ENCODE peak calls at places on chromosomes 5 and 9, in four cellular contexts. One of them, this sample, is unnamed.

GRCh38 chr9:116166713-116167112 is 13.1 kb downstream of the PAPPA start:
- DNase-seq in GM12878: no peak
- DNase-seq in HCT116: no peak
- DNase-seq in NT2/D1: no peak
- DNase-seq in this sample: no peak

GRCh38 chr5:83331842-83332241 is 139.7 kb upstream of the VCAN start:
- DNase-seq in GM12878: no peak
- DNase-seq in NT2/D1: no peak
- DNase-seq in HCT116: no peak
- DNase-seq in this sample: no peak

GRCh38 chr5:15570491-15570890 is 70.5 kb downstream of the FBXL7 start:
- DNase-seq in HCT116: no peak
- DNase-seq in NT2/D1: no peak
- DNase-seq in GM12878: no peak
- DNase-seq in this sample: no peak

GRCh38 chr9:121901616-121902015 is 191.5 kb downstream of the TTLL11 start:
- DNase-seq in NT2/D1: no peak
- DNase-seq in HCT116: no peak
- DNase-seq in GM12878: no peak
- DNase-seq in this sample: no peak

GRCh38 chr9:71781391-71781790 is 13.1 kb upstream of the CEMIP2 start:
- DNase-seq in HCT116: no peak
- DNase-seq in NT2/D1: no peak
- DNase-seq in GM12878: no peak
- DNase-seq in this sample: no peak

GRCh38 chr9:15786616-15787015 is 233.8 kb downstream of the CCDC171 start:
- DNase-seq in NT2/D1: no peak
- DNase-seq in HCT116: no peak
- DNase-seq in GM12878: no peak
- DNase-seq in this sample: no peak

GRCh38 chr5:7842531-7842930 is 8.4 kb downstream of the CFAP90 start:
- DNase-seq in NT2/D1: no peak
- DNase-seq in HCT116: no peak
- DNase-seq in GM12878: no peak
- DNase-seq in this sample: no peak

GRCh38 chr5:51378061-51378409 is 5.2 kb upstream of the ISL1 start:
- DNase-seq in HCT116: no peak
- DNase-seq in GM12878: no peak
- DNase-seq in NT2/D1: no peak
- DNase-seq in this sample: no peak

GRCh38 chr9:36813149-36813548 is 220.9 kb downstream of the PAX5 start:
- DNase-seq in NT2/D1: no peak
- DNase-seq in HCT116: no peak
- DNase-seq in GM12878: no peak
- DNase-seq in this sample: no peak

GRCh38 chr5:136909906-136910305 is 544.6 kb upstream of the TRPC7 start:
- DNase-seq in GM12878: no peak
- DNase-seq in NT2/D1: no peak
- DNase-seq in HCT116: no peak
- DNase-seq in this sample: no peak

GRCh38 chr9:6897831-6898230 is 140.1 kb downstream of the KDM4C start:
- DNase-seq in HCT116: no peak
- DNase-seq in GM12878: no peak
- DNase-seq in NT2/D1: no peak
- DNase-seq in this sample: no peak

GRCh38 chr9:125405938-125406811 is 144.5 kb downstream of the GAPVD1 start:
- DNase-seq in NT2/D1: no peak
- DNase-seq in HCT116: no peak
- DNase-seq in GM12878: no peak
- DNase-seq in this sample: peak

GRCh38 chr9:135992486-135993408 is 31.6 kb upstream of the UBAC1 start:
- DNase-seq in HCT116: no peak
- DNase-seq in NT2/D1: peak
- DNase-seq in GM12878: no peak
- DNase-seq in this sample: peak

GRCh38 chr5:89930591-89931383 is 478.8 kb downstream of the CETN3 start:
- DNase-seq in GM12878: peak
- DNase-seq in HCT116: peak
- DNase-seq in NT2/D1: no peak
- DNase-seq in this sample: no peak

GRCh38 chr9:87667164-87667738 is 58.7 kb upstream of the CTSL start:
- DNase-seq in HCT116: peak
- DNase-seq in GM12878: no peak
- DNase-seq in NT2/D1: peak
- DNase-seq in this sample: peak

GRCh38 chr5:92634883-92635282 is 946.1 kb downstream of the NR2F1-AS1 start:
- DNase-seq in GM12878: no peak
- DNase-seq in HCT116: no peak
- DNase-seq in NT2/D1: no peak
- DNase-seq in this sample: no peak

GRCh38 chr9:20408513-20408912 is 213.8 kb downstream of the MLLT3 start:
- DNase-seq in NT2/D1: no peak
- DNase-seq in GM12878: no peak
- DNase-seq in HCT116: no peak
- DNase-seq in this sample: no peak

GRCh38 chr9:133485531-133486260 is 6.8 kb upstream of the SLC2A6 start:
- DNase-seq in HCT116: no peak
- DNase-seq in NT2/D1: no peak
- DNase-seq in GM12878: no peak
- DNase-seq in this sample: no peak

GRCh38 chr5:107594253-107595045 is 76.3 kb downstream of the EFNA5 start:
- DNase-seq in GM12878: no peak
- DNase-seq in HCT116: no peak
- DNase-seq in NT2/D1: no peak
- DNase-seq in this sample: no peak

GRCh38 chr9:133579601-133580415 is 29.4 kb downstream of the FAM163B start:
- DNase-seq in GM12878: no peak
- DNase-seq in HCT116: no peak
- DNase-seq in NT2/D1: no peak
- DNase-seq in this sample: no peak

DNA sequence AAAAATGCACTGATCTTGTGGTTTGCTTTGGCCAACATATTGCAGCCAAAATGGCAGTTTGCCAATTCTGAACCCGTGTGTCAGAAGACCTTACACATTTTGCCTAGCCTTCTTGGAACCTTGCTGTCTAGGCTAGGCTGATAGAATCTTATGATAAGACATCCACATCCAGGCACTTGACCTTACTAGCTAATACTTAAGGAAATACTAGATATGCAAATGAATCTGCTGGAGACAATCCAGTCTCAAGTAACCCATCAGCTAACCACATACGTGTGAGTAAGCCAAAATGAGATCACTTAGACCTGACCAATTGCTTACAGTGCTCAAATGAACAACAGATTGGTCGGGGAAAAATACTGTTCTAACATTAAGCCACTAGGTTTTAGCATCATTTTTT is 1504.6 kb upstream of the CDH9 start:
- DNase-seq in NT2/D1: no peak
- DNase-seq in GM12878: no peak
- DNase-seq in HCT116: no peak
- DNase-seq in this sample: no peak
- TF ChIP-seq ZNF274 in NT2/D1: no peak
- TF ChIP-seq ZNF274 in GM12878: no peak
- TF ChIP-seq ZNF274 in HCT116: no peak
- TF ChIP-seq ZNF274 in this sample: no peak

GRCh38 chr5:123717139-123717538 is 205.2 kb downstream of the CSNK1G3 start:
- DNase-seq in NT2/D1: no peak
- DNase-seq in HCT116: no peak
- DNase-seq in GM12878: no peak
- DNase-seq in this sample: no peak
- TF ChIP-seq ZNF274 in NT2/D1: no peak
- TF ChIP-seq ZNF274 in HCT116: no peak
- TF ChIP-seq ZNF274 in GM12878: no peak
- TF ChIP-seq ZNF274 in this sample: no peak

DNA sequence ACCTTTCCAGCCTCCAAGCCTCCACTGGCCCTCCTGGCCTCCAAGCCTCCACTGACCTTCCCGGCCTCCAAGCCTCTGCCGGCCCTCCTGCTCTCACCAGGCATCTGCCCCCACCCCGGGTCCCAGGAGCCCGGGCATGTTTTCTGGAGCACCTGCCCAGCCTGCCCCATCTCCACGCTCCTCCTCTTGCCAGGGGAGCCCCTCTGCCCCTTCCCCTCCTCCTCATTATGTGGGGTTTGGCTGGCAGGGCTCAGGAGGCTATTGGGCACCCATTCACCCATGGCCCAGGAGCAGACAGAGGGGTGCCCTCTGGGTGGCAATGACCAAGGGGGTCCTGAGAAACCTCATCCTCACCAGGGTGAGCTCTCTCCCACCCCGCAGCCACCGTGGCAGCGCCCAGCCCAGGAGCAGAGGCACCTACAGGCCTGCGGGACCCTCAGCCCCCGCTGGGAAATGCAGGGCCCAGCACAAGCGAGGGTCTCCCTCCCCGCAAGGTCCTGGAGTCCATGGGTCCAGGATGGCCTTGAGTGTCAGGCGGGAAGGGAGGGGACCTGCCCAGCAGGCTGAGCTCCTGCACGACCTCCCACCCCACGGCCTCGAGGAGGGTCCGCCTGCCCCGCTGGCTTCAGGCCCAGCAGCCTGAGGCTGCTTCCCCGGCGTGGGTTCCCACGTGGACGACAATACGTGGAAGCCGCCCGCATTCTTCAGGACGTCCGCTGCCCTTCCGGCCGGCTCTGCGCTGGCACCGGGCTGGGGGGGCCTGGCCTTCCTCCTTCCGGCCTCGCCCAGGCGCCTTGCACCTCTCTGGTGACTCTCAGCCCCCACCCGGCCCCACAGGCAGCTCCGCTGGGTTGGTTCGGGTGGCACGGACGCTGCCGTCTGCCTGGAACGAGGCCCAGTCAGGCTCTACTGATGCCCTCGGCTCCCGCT is 51.4 kb upstream of the NRARP start:
- DNase-seq in HCT116: no peak
- DNase-seq in GM12878: no peak
- DNase-seq in NT2/D1: no peak
- DNase-seq in this sample: no peak
- TF ChIP-seq ZNF274 in HCT116: no peak
- TF ChIP-seq ZNF274 in GM12878: no peak
- TF ChIP-seq ZNF274 in NT2/D1: no peak
- TF ChIP-seq ZNF274 in this sample: no peak

DNA sequence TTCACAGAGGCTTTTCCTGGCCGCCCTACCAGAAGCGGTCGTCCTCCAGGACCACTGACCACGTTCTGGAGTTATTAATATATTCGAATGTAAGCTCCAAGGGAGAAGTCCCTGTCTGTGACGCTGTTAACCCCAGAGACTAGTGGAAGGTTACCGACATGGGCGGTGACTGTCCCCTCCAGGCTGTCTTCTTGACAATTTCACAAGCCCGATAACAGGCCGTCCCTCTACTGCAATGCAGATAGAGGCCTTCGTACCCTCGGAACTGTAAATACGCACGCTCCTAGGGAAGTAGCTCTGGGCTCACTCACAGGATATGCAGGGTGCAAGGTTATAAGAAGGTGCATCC is 644 bp upstream of the RFK start:
- DNase-seq in NT2/D1: peak
- DNase-seq in GM12878: peak
- DNase-seq in HCT116: peak
- DNase-seq in this sample: peak
- TF ChIP-seq ZNF274 in NT2/D1: no peak
- TF ChIP-seq ZNF274 in GM12878: no peak
- TF ChIP-seq ZNF274 in HCT116: no peak
- TF ChIP-seq ZNF274 in this sample: no peak